ENCODE peak calls at places on chromosomes 2 and 18, in ten cellular contexts. M, N, O, F, Q, J, W, D, I and V are unnamed samples. For H3K4me1, the result is how much of the 10 kb centered on the place peaks cover.

GRCh38 chr2:173079968-173080860 is 4.6 kb downstream of the MAP3K20 start:
- DNase-seq in M (no peak), N (no peak), O (no peak), F (peak), Q (no peak), J (no peak), W (no peak), D (no peak), I (no peak), V (no peak)

GRCh38 chr2:229081411-229081810 is 189.7 kb downstream of the PID1 start:
- DNase-seq in M (no peak), N (no peak), O (no peak), F (no peak), Q (no peak), J (no peak), W (no peak), D (no peak), I (no peak), V (no peak)

GRCh38 chr2:204313256-204313655 is 232.0 kb upstream of the PARD3B start:
- DNase-seq in M (no peak), N (no peak), O (no peak), F (no peak), Q (no peak), J (no peak), W (no peak), D (no peak), I (no peak), V (no peak)

GRCh38 chr2:237882510-237883481 is 23.4 kb downstream of the RAMP1 start:
- DNase-seq in M (no peak), N (no peak), O (no peak), F (no peak), Q (no peak), J (peak), W (peak), D (peak), I (no peak), V (no peak)

GRCh38 chr2:6931753-6932152 is 14.5 kb downstream of the RNF144A start:
- DNase-seq in M (no peak), N (no peak), O (no peak), F (no peak), Q (peak), J (no peak), W (no peak), D (no peak), I (no peak), V (no peak)

GRCh38 chr2:43469713-43470112 is 126.1 kb downstream of the THADA start:
- DNase-seq in M (no peak), N (no peak), O (no peak), F (no peak), Q (no peak), J (no peak), W (no peak), D (no peak), I (no peak), V (no peak)

GRCh38 chr2:38380397-38381130 is 3.5 kb upstream of the ATL2 start:
- DNase-seq in M (no peak), N (no peak), O (no peak), F (no peak), Q (peak), J (no peak), W (no peak), D (no peak), I (no peak), V (no peak)

GRCh38 chr2:68167186-68167585 is 9.5 kb downstream of the PNO1 start:
- DNase-seq in M (no peak), N (no peak), O (no peak), F (no peak), Q (no peak), J (no peak), W (no peak), D (no peak), I (no peak), V (no peak)

GRCh38 chr2:60216452-60216995 is 336.9 kb downstream of the BCL11A start:
- DNase-seq in M (no peak), N (no peak), O (no peak), F (peak), Q (no peak), J (no peak), W (no peak), D (no peak), I (no peak), V (no peak)

GRCh38 chr2:152925540-152926448 is 207.4 kb downstream of the ARL6IP6 start:
- DNase-seq in M (peak), N (peak), O (no peak), F (peak), Q (peak), J (peak), W (peak), D (peak), I (peak), V (peak)

GRCh38 chr2:142824756-142825155 is 52.7 kb upstream of the KYNU start:
- DNase-seq in M (no peak), N (no peak), O (no peak), F (peak), Q (no peak), J (no peak), W (no peak), D (no peak), I (no peak), V (no peak)

GRCh38 chr2:156565066-156565710 is 129.0 kb downstream of the GPD2 start:
- DNase-seq in M (no peak), N (no peak), O (no peak), F (no peak), Q (no peak), J (no peak), W (no peak), D (no peak), I (no peak), V (no peak)

GRCh38 chr2:20191714-20192569 is 33.0 kb downstream of the SDC1 start:
- DNase-seq in M (no peak), N (no peak), O (no peak), F (no peak), Q (no peak), J (peak), W (no peak), D (no peak), I (no peak), V (no peak)

GRCh38 chr2:189613650-189614420 is 33.2 kb upstream of the SLC40A1 start:
- DNase-seq in M (no peak), N (peak), O (no peak), F (peak), Q (no peak), J (no peak), W (peak), D (no peak), I (no peak), V (no peak)

GRCh38 chr18:23746851-23747250 is 57.6 kb downstream of the LAMA3 start:
- DNase-seq in M (no peak), N (no peak), O (no peak), F (no peak), Q (no peak), J (no peak), W (no peak), D (no peak), I (no peak), V (no peak)

GRCh38 chr2:195687320-195688086 is 30.5 kb downstream of the SLC39A10 start:
- DNase-seq in M (no peak), N (no peak), O (no peak), F (no peak), Q (no peak), J (no peak), W (no peak), D (no peak), I (no peak), V (no peak)

GRCh38 chr2:132731431-132731830 is 61.4 kb upstream of the LYPD1 start:
- DNase-seq in M (no peak), N (no peak), O (no peak), F (peak), Q (no peak), J (no peak), W (no peak), D (no peak), I (no peak), V (no peak)

GRCh38 chr2:54772531-54772930 is 49.1 kb downstream of the EML6 start:
- DNase-seq in M (no peak), N (no peak), O (no peak), F (no peak), Q (no peak), J (no peak), W (no peak), D (no peak), I (no peak), V (no peak)

GRCh38 chr2:101294861-101295260 is 13.6 kb downstream of the RNF149 start:
- DNase-seq in M (no peak), N (no peak), O (no peak), F (no peak), Q (no peak), J (no peak), W (no peak), D (no peak), I (no peak), V (no peak)

GRCh38 chr2:84940088-84940470 is 30.9 kb upstream of the KCMF1 start:
- DNase-seq in M (no peak), N (no peak), O (no peak), F (no peak), Q (no peak), J (no peak), W (no peak), D (no peak), I (no peak), V (no peak)

GRCh38 chr2:217103752-217104540 is 244.1 kb upstream of the TNP1 start:
- DNase-seq in M (no peak), N (no peak), O (no peak), F (peak), Q (no peak), J (no peak), W (no peak), D (no peak), I (no peak), V (no peak)

GRCh38 chr2:197293252-197294007 is 17.1 kb downstream of the ANKRD44 start:
- DNase-seq in M (no peak), N (no peak), O (no peak), F (peak), Q (no peak), J (no peak), W (no peak), D (no peak), I (no peak), V (no peak)

GRCh38 chr2:74708883-74709282 is 54.8 kb downstream of the SEMA4F start:
- DNase-seq in M (no peak), N (no peak), O (no peak), F (peak), Q (peak), J (no peak), W (no peak), D (no peak), I (no peak), V (no peak)

GRCh38 chr2:20429528-20429927 is 17.3 kb upstream of the RHOB start:
- DNase-seq in M (no peak), N (no peak), O (peak), F (peak), Q (no peak), J (no peak), W (peak), D (no peak), I (peak), V (no peak)

GRCh38 chr2:120110507-120110906 is 97.6 kb downstream of the EPB41L5 start:
- DNase-seq in M (no peak), N (no peak), O (no peak), F (no peak), Q (no peak), J (peak), W (peak), D (no peak), I (no peak), V (no peak)

GRCh38 chr2:148135705-148136104 is 114.8 kb downstream of the MBD5 start:
- DNase-seq in M (no peak), N (no peak), O (no peak), F (no peak), Q (no peak), J (no peak), W (no peak), D (no peak), I (no peak), V (no peak)

GRCh38 chr2:152635635-152636298 is 81.5 kb downstream of the PRPF40A start:
- DNase-seq in M (peak), N (peak), O (peak), F (peak), Q (peak), J (peak), W (peak), D (peak), I (peak), V (peak)

GRCh38 chr18:21774722-21775121 is 34.1 kb downstream of the MIB1 start:
- DNase-seq in M (no peak), N (no peak), O (no peak), F (no peak), Q (no peak), J (no peak), W (no peak), D (no peak), I (no peak), V (no peak)

GRCh38 chr2:86393521-86394490 is 47.4 kb upstream of the KDM3A start:
- DNase-seq in M (no peak), N (no peak), O (no peak), F (peak), Q (no peak), J (no peak), W (no peak), D (no peak), I (peak), V (no peak)

GRCh38 chr18:11518788-11519685 is 90.4 kb upstream of the SLC35G4 start:
- DNase-seq in M (peak), N (peak), O (no peak), F (peak), Q (peak), J (peak), W (no peak), D (no peak), I (peak), V (peak)

GRCh38 chr2:86764661-86765307 is 25.9 kb downstream of the CD8A start:
- DNase-seq in M (peak), N (peak), O (no peak), F (peak), Q (peak), J (no peak), W (no peak), D (no peak), I (no peak), V (peak)

GRCh38 chr2:158999458-158999857 is 31.0 kb downstream of the TANC1 start:
- DNase-seq in M (no peak), N (no peak), O (no peak), F (peak), Q (peak), J (no peak), W (no peak), D (no peak), I (no peak), V (no peak)

GRCh38 chr18:2089416-2089815 is 481.9 kb downstream of the METTL4 start:
- DNase-seq in M (no peak), N (no peak), O (no peak), F (no peak), Q (no peak), J (no peak), W (no peak), D (no peak), I (no peak), V (no peak)

GRCh38 chr2:41710944-41711343 is 336.9 kb upstream of the PKDCC start:
- DNase-seq in M (no peak), N (no peak), O (no peak), F (peak), Q (no peak), J (no peak), W (no peak), D (no peak), I (no peak), V (no peak)

GRCh38 chr18:21439453-21439852 is 161.1 kb downstream of the ESCO1 start:
- DNase-seq in M (no peak), N (no peak), O (no peak), F (peak), Q (peak), J (no peak), W (no peak), D (no peak), I (no peak), V (no peak)

GRCh38 chr2:47512581-47513083 is 109.7 kb downstream of the MSH2 start:
- DNase-seq in M (no peak), N (peak), O (no peak), F (peak), Q (peak), J (no peak), W (no peak), D (no peak), I (no peak), V (peak)

GRCh38 chr2:10355471-10356458 is 53.1 kb downstream of the HPCAL1 start:
- DNase-seq in M (no peak), N (no peak), O (no peak), F (no peak), Q (no peak), J (no peak), W (no peak), D (no peak), I (no peak), V (no peak)

GRCh38 chr2:141724426-141724825 is 406.4 kb downstream of the LRP1B start:
- DNase-seq in M (no peak), N (no peak), O (no peak), F (no peak), Q (no peak), J (no peak), W (no peak), D (no peak), I (no peak), V (no peak)

GRCh38 chr2:44937688-44938240 is 3.7 kb upstream of the SIX3 start:
- DNase-seq in M (peak), N (peak), O (no peak), F (no peak), Q (no peak), J (no peak), W (no peak), D (no peak), I (no peak), V (no peak)
- H3K4me3 ChIP-seq in M (peak), N (peak), O (no peak), F (no peak), Q (peak), J (no peak), W (no peak), D (no peak), I (no peak), V (peak)

DNA sequence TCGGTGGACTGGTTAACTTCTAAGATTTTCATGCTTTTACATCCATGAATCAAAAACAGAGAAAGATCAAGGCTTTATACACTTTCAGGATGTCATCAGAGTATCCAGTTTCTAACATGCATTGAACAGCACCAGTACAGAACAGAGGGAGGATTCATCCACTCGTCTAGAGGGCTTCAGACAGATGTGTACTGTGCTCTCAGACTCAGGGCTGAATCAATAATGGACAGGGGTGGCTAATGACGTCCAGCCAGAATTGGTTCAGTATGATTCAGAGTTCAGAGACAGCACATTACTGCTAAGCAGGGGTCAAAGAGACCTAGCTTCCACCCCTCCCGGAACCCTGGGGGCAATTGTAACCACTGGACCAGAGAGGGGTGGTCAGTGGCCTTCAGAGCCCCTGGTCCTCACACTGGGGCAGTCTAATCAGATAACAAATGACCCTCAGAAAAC is 37.3 kb downstream of the RNU4ATAC start:
- DNase-seq in M (no peak), N (no peak), O (no peak), F (no peak), Q (peak), J (no peak), W (no peak), D (no peak), I (no peak), V (no peak)
- H3K4me1 ChIP-seq in M (under half), N (under half), O (half or more), F (under half), Q (half or more), J (under half), W (under half), D (under half), I (under half), V (under half)

GRCh38 chr2:64601027-64601767 is 52.5 kb downstream of the SERTAD2 start:
- DNase-seq in M (no peak), N (no peak), O (no peak), F (no peak), Q (no peak), J (no peak), W (no peak), D (no peak), I (no peak), V (no peak)

GRCh38 chr2:64602436-64602835 is 51.3 kb downstream of the SERTAD2 start:
- DNase-seq in M (no peak), N (no peak), O (no peak), F (no peak), Q (no peak), J (no peak), W (no peak), D (no peak), I (no peak), V (no peak)

GRCh38 chr2:64604155-64604554 is 49.6 kb downstream of the SERTAD2 start:
- DNase-seq in M (no peak), N (no peak), O (no peak), F (no peak), Q (no peak), J (no peak), W (no peak), D (peak), I (no peak), V (no peak)

GRCh38 chr2:64599469-64599868 is 54.2 kb downstream of the SERTAD2 start:
- DNase-seq in M (no peak), N (no peak), O (no peak), F (no peak), Q (peak), J (no peak), W (no peak), D (no peak), I (peak), V (no peak)

GRCh38 chr2:64601785-64602391 is 51.8 kb downstream of the SERTAD2 start:
- DNase-seq in M (no peak), N (no peak), O (no peak), F (no peak), Q (no peak), J (no peak), W (no peak), D (no peak), I (no peak), V (no peak)
- H3K27ac ChIP-seq in M (no peak), N (no peak), O (no peak), F (no peak), Q (no peak), J (no peak), W (no peak), D (no peak), I (no peak), V (no peak)

GRCh38 chr18:49179222-49179621 is 228.5 kb upstream of the SMAD7 start:
- DNase-seq in M (no peak), N (no peak), O (no peak), F (no peak), Q (no peak), J (no peak), W (no peak), D (no peak), I (no peak), V (no peak)

GRCh38 chr18:49175476-49175875 is 224.7 kb upstream of the SMAD7 start:
- DNase-seq in M (no peak), N (no peak), O (no peak), F (no peak), Q (no peak), J (no peak), W (no peak), D (no peak), I (no peak), V (no peak)

GRCh38 chr18:49178736-49179135 is 228.0 kb upstream of the SMAD7 start:
- DNase-seq in M (peak), N (peak), O (no peak), F (no peak), Q (peak), J (no peak), W (no peak), D (no peak), I (no peak), V (no peak)

GRCh38 chr18:49177071-49177470 is 226.3 kb upstream of the SMAD7 start:
- DNase-seq in M (no peak), N (no peak), O (no peak), F (no peak), Q (no peak), J (no peak), W (no peak), D (no peak), I (no peak), V (no peak)

DNA sequence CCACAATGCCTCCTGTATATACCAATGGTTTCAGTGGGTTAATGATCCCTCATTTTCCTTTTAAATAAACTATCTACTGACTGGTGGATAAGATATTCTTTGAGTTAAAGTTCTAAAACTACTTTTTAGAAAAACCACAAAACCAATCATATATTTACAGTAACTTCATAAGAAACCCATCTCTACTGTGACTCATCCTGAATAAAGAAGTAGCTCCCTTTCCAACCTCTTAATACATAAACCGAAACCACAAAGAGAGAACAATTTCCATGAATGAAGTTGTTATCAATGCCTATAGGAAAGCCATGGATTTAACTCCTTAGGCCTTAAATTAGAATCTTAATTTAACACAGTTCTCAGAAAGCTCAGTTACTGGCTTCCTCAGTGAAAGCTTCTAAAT is 227.0 kb upstream of the SMAD7 start:
- DNase-seq in M (peak), N (no peak), O (no peak), F (peak), Q (peak), J (no peak), W (no peak), D (no peak), I (no peak), V (no peak)
- H3K4me3 ChIP-seq in M (no peak), N (no peak), O (no peak), F (no peak), Q (no peak), J (no peak), W (no peak), D (no peak), I (no peak), V (no peak)